ENCODE peak calls at places on chromosomes 6 and 20, in five cellular contexts. X is PC-9; D is tibial nerve; N is CD8-positive, alpha-beta T cell; S is colonic mucosa. M is an unnamed sample.

GRCh38 chr6:87731818-87732661 is 30.0 kb upstream of the AKIRIN2 start:
- DNase-seq in D (peak), S (peak), N (peak), X (peak), M (peak)

GRCh38 chr6:38476141-38476540 is 163.6 kb downstream of the BTBD9 start:
- DNase-seq in N (no peak), X (no peak), S (no peak), D (no peak), M (no peak)

GRCh38 chr6:113529879-113530278 is 327.3 kb upstream of the MARCKS start:
- DNase-seq in N (no peak), S (no peak), X (no peak), D (no peak), M (no peak)

GRCh38 chr6:71291991-71292390 is 3.4 kb downstream of the OGFRL1 start:
- DNase-seq in X (no peak), N (no peak), D (no peak), S (no peak), M (no peak)

GRCh38 chr20:17570347-17571152 is 675 bp downstream of the DSTN start:
- DNase-seq in D (peak), S (peak), X (peak), N (peak), M (peak)

GRCh38 chr6:118706702-118707101 is 55.3 kb upstream of the CEP85L start:
- DNase-seq in S (no peak), D (no peak), X (no peak), N (no peak), M (no peak)

GRCh38 chr20:46850416-46850815 is 44.2 kb upstream of the EYA2 start:
- DNase-seq in S (peak), D (no peak), N (no peak), X (no peak), M (no peak)

GRCh38 chr6:1901556-1901955 is 291.8 kb downstream of the FOXC1 start:
- DNase-seq in X (no peak), D (no peak), N (no peak), S (no peak), M (no peak)

GRCh38 chr6:37485259-37485658 is 14.4 kb downstream of the CCDC167 start:
- DNase-seq in X (no peak), N (no peak), D (no peak), S (no peak), M (no peak)

GRCh38 chr6:13873288-13874190 is 51.2 kb upstream of the RNF182 start:
- DNase-seq in X (peak), D (peak), S (peak), N (peak), M (peak)

GRCh38 chr6:15948930-15949900 is 179.7 kb upstream of the MYLIP start:
- DNase-seq in X (peak), D (no peak), S (peak), N (no peak), M (no peak)

GRCh38 chr20:14189794-14190402 is 147.5 kb downstream of the FLRT3 start:
- DNase-seq in D (no peak), N (no peak), S (peak), X (no peak), M (no peak)

GRCh38 chr6:151490996-151491395 is 2.8 kb upstream of the CCDC170 start:
- DNase-seq in S (no peak), N (no peak), D (no peak), X (no peak), M (no peak)

GRCh38 chr6:57024775-57025174 is 21.7 kb upstream of the KIAA1586 start:
- DNase-seq in N (no peak), D (no peak), S (no peak), X (no peak), M (no peak)

GRCh38 chr6:44338228-44339122 is 4.0 kb upstream of the SPATS1 start:
- DNase-seq in X (no peak), N (peak), D (peak), S (peak), M (no peak)

GRCh38 chr20:61252601-61253263 is 671 bp downstream of the CDH4 start:
- DNase-seq in N (no peak), S (no peak), D (no peak), X (no peak), M (no peak)

GRCh38 chr20:17743677-17744076 is 43.9 kb downstream of the BANF2 start:
- DNase-seq in S (no peak), D (no peak), N (no peak), X (no peak), M (no peak)

GRCh38 chr20:42082611-42083010 is 464.4 kb upstream of the CHD6 start:
- DNase-seq in D (peak), N (no peak), X (no peak), S (peak), M (no peak)

GRCh38 chr6:118524686-118525085 is 23.4 kb upstream of the PLN start:
- DNase-seq in D (no peak), S (no peak), X (no peak), N (no peak), M (no peak)

GRCh38 chr6:142568857-142569597 is 267.2 kb downstream of the ADGRG6 start:
- DNase-seq in D (no peak), N (no peak), X (peak), S (no peak), M (no peak)

GRCh38 chr6:163459007-163459406 is 44.5 kb downstream of the QKI start:
- DNase-seq in S (no peak), X (no peak), D (no peak), N (no peak), M (no peak)

GRCh38 chr20:37528442-37529213 is 952 bp upstream of the BLCAP start:
- DNase-seq in N (no peak), D (no peak), X (no peak), S (no peak), M (no peak)

GRCh38 chr6:5787054-5787720 is 219.5 kb downstream of the NRN1 start:
- DNase-seq in S (no peak), X (no peak), D (no peak), N (peak), M (no peak)

GRCh38 chr20:36093025-36093803 is 61.3 kb upstream of the EPB41L1 start:
- DNase-seq in D (no peak), S (peak), X (no peak), N (peak), M (peak)

DNA sequence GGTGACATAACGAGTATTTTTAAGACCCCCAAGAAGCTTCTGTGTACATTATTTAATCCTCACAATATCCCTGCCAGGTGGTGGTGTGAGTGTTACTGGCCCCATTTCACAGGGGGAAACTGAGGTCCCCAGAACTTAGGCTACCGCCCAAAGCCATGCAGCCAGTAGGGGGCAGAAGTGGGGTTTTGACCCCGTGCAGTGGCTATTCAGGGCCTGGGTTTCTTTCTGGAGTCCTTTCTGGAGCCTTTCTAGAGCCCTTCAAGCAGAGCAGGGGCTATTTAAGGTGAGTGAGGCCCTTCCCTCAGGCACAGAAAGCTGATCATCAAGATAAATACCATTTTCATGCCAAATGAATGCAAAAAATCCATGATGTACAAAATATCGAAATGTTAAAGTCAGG is 59.0 kb downstream of the CTCFL start:
- DNase-seq in S (no peak), D (no peak), X (no peak), N (no peak), M (no peak)
- H3K27ac ChIP-seq in S (no peak), D (no peak), X (no peak), N (no peak), M (no peak)

GRCh38 chr20:63247678-63248228 is 6.5 kb downstream of the NKAIN4 start:
- DNase-seq in X (no peak), D (no peak), S (no peak), N (no peak), M (no peak)
- H3K27ac ChIP-seq in X (no peak), D (no peak), S (no peak), N (no peak), M (no peak)

GRCh38 chr6:17638212-17638611 is 38.1 kb downstream of the FAM8A1 start:
- DNase-seq in N (no peak), D (no peak), X (no peak), S (no peak), M (no peak)
- H3K27ac ChIP-seq in N (no peak), D (no peak), X (no peak), S (no peak), M (no peak)

DNA sequence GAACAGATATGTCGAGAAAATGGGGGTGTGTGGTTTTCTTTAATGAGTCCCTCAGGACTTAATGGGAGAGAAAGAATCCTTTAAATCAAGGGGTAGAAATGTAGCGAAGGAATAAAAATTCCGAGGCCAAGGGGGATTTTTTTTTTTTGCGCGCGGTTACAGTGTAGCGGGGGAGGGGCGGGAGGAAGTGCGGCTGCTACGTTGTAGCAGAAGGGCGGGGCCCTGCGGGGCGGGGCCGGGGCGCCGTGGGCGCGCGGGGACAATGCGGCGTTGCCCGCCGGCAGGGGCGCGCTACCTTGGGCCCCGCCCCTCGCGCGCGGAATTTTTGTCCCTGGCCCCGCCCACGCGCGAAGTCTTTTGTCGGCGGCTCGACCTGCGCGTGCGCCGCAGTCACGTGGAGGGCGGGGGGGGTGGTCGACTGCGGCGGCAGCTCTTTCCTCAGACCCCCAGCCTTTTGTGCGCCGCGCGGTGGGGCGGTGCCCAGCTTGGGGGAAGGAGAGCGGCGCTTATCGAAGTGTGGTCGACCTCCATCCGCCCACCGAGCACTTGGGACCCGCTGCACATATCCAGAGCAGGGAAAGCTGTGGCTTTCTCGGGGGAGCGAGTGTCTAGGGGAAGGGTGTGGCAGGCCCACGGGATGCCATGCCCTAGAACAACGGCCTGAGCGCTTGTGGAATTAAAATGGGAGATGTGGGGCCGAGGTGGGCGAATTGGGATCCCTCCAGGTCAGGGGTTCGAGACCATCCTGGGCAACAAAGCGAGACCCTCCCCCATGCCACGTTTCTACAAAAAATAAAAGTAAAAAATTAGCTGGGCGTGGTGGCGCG is 1.3 kb downstream of the TUBB start:
- DNase-seq in N (peak), S (peak), D (peak), X (peak), M (peak)
- H3K27ac ChIP-seq in N (peak), S (peak), D (peak), X (peak), M (peak)

GRCh38 chr20:44633872-44634600 is 17.5 kb downstream of the ADA start:
- DNase-seq in S (no peak), N (no peak), X (no peak), D (no peak), M (no peak)
- H3K27ac ChIP-seq in S (no peak), N (no peak), X (no peak), D (no peak), M (no peak)

GRCh38 chr6:136404627-136405310 is 115.1 kb upstream of the BCLAF1 start:
- DNase-seq in X (no peak), S (no peak), N (no peak), D (no peak), M (no peak)
- H3K27ac ChIP-seq in X (peak), S (no peak), N (no peak), D (no peak), M (no peak)

GRCh38 chr20:59743767-59744485 is 139.6 kb downstream of the PHACTR3 start:
- DNase-seq in X (no peak), S (peak), N (no peak), D (no peak), M (no peak)
- H3K27ac ChIP-seq in X (no peak), S (no peak), N (no peak), D (no peak), M (no peak)

GRCh38 chr20:51469578-51470520 is 72.7 kb downstream of the NFATC2 start:
- DNase-seq in N (no peak), X (no peak), S (no peak), D (no peak), M (no peak)

GRCh38 chr20:51470521-51470875 is 72.0 kb downstream of the NFATC2 start:
- DNase-seq in N (no peak), D (no peak), S (no peak), X (no peak), M (no peak)

GRCh38 chr20:51467971-51468626 is 74.4 kb downstream of the NFATC2 start:
- DNase-seq in X (no peak), D (no peak), N (no peak), S (no peak), M (no peak)

GRCh38 chr20:51469046-51469445 is 73.5 kb downstream of the NFATC2 start:
- DNase-seq in X (no peak), N (no peak), D (no peak), S (no peak), M (no peak)

DNA sequence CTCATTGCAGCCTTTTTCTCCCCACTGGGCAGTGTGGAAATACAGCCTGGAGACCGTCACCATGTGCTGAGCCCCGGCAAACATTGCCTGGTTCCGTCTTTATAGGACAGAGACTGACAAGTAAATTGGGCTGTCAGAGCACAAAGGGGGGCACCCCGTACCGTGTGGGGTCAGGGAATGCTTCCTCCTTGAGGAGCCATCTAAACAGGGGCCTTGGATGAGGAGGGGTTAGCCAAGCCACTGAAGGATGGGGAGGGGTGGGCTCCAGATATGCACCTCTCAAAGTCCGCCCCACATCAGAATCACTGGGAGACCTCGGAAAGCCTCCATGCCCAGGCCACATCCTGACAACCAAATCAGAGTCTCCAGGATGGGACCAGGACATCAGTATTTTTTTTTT is 73.9 kb downstream of the NFATC2 start:
- DNase-seq in N (no peak), S (no peak), D (no peak), X (no peak), M (no peak)
- H3K27ac ChIP-seq in N (no peak), S (no peak), D (peak), X (no peak), M (no peak)

GRCh38 chr6:14875678-14876063 is 370.2 kb upstream of the JARID2 start:
- DNase-seq in N (no peak), S (no peak), X (no peak), D (no peak), M (no peak)

GRCh38 chr6:14876778-14877613 is 368.9 kb upstream of the JARID2 start:
- DNase-seq in D (no peak), S (no peak), X (peak), N (peak), M (no peak)

GRCh38 chr6:14873132-14873531 is 372.7 kb upstream of the JARID2 start:
- DNase-seq in S (no peak), N (no peak), D (no peak), X (no peak), M (no peak)

GRCh38 chr6:14873781-14874446 is 372.0 kb upstream of the JARID2 start:
- DNase-seq in S (no peak), X (no peak), N (no peak), D (no peak), M (no peak)

DNA sequence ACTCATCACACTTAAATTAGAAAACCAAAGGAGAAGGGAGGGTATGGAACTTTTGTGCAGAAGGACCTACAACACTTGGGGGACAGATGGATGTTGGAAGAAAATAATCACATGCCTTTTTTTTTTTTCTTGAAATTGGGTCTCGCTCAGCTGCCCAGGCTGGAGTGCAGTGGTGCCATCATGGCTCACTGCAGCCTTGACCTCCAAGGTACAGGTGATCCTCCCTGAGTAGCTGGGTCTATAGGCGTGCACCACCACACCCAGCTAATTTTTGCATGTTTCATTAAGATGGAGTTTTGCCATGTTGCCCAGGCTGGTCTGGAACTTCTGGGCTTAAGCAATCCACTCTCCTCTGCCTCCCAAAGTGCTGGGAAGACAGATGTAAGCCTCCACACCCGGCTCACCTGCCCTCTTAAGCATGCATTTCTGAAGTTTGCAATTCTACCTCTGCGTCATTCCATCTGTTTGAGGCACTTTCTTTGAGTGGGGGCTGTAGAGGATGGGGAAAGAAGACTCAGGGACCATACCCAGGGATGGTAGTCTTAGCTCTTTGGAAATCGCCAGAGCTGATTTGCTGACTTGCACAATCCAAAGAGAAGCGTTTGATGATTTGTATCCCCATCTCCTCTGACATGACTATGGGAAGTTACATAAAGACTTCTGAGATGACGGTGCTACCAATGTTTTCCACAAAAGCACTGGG is 370.7 kb upstream of the JARID2 start:
- DNase-seq in N (no peak), S (no peak), X (no peak), D (no peak), M (no peak)
- H3K27ac ChIP-seq in N (no peak), S (no peak), X (no peak), D (no peak), M (no peak)